ENCODE peak calls at places on chromosomes 2 and 18, in seven cellular contexts. W is IMR-90; E is NCI-H748 treated with DMSO at 0.1 percent for 48 hours; Z is activated effector memory CD4-positive, alpha-beta T cell treated with Interleukin-2 at 50 U/mL for 16 hours; A is activated CD4-positive, alpha-beta memory T cell treated with anti-CD3 and anti-CD28 coated beads, Interleukin-2, amount 10 ng/mL, durations not matched to agents 7 days and 5 days; Y is stimulated activated CD4-positive, alpha-beta T cell treated with anti-CD3 and anti-CD28 coated beads, Interleukin-4, amount 100 ng/mL, for 1 hour; G is effector memory CD8-positive, alpha-beta T cell. S is an unnamed sample.
A peak's percentile ranks its signal among the peaks of the same experiment; 100 is the strongest.

GRCh38 chr2:172214252-172214651 is 111.6 kb upstream of the DLX2 start:
- DNase-seq in G (no peak), Y (no peak), W (no peak), E (no peak), A (no peak), Z (no peak), S (no peak)

GRCh38 chr2:148896116-148896515 is 21.1 kb downstream of the KIF5C start:
- DNase-seq in Y (no peak), G (no peak), E (no peak), A (no peak), W (no peak), Z (no peak), S (peak; percentile 89)

GRCh38 chr2:113602869-113603466 is 24.1 kb upstream of the RABL2A start:
- DNase-seq in W (no peak), G (no peak), E (no peak), Z (no peak), Y (no peak), A (no peak), S (no peak)

GRCh38 chr18:332007-332406 is 64.2 kb upstream of the THOC1 start:
- DNase-seq in G (no peak), W (no peak), Z (no peak), E (no peak), A (no peak), Y (no peak), S (no peak)

GRCh38 chr2:43057026-43057741 is 169.2 kb downstream of the ZFP36L2 start:
- DNase-seq in A (no peak), W (no peak), Y (no peak), E (no peak), Z (no peak), G (no peak), S (peak; percentile 74)

GRCh38 chr2:239816571-239816970 is 208.6 kb downstream of the NDUFA10 start:
- DNase-seq in E (no peak), A (no peak), Z (no peak), G (no peak), Y (no peak), W (no peak), S (no peak)

GRCh38 chr18:79503406-79503805 is 107.7 kb downstream of the NFATC1 start:
- DNase-seq in Z (no peak), G (no peak), Y (no peak), A (no peak), W (no peak), E (no peak), S (no peak)

GRCh38 chr2:65142515-65142914 is 12.6 kb upstream of the RAB1A start:
- DNase-seq in W (no peak), E (no peak), Y (no peak), A (no peak), Z (no peak), G (no peak), S (no peak)

GRCh38 chr2:84545030-84545429 is 28.7 kb downstream of the DNAH6 start:
- DNase-seq in Y (no peak), A (no peak), G (no peak), W (no peak), E (no peak), Z (no peak), S (no peak)

GRCh38 chr2:9423922-9424272 is 443 bp downstream of the CPSF3 start:
- DNase-seq in A (peak; percentile 42), Z (peak; percentile 18), Y (peak; percentile 37), G (peak; percentile 16), W (peak; percentile 34), E (no peak), S (no peak)

GRCh38 chr18:57909620-57910019 is 106.5 kb upstream of the ATP8B1 start:
- DNase-seq in Z (no peak), G (no peak), A (no peak), Y (no peak), W (no peak), E (no peak), S (no peak)